ENCODE peak calls at places on chromosomes 2 and 18, in eight cellular contexts. One of them, this sample, is unnamed.

GRCh38 chr2:122077771-122078170 is 322.3 kb downstream of the TSN start:
- DNase-seq in A549: no peak
- DNase-seq in lower leg skin: no peak
- DNase-seq in upper lobe of left lung: no peak
- DNase-seq in IMR-90: no peak
- DNase-seq in transverse colon: no peak
- DNase-seq in sigmoid colon: no peak
- DNase-seq in NB4: no peak
- DNase-seq in this sample: no peak

GRCh38 chr2:207258191-207258991 is 92.6 kb upstream of the KLF7 start:
- DNase-seq in A549: peak; percentile 97
- DNase-seq in lower leg skin: no peak
- DNase-seq in upper lobe of left lung: no peak
- DNase-seq in IMR-90: peak; percentile 100
- DNase-seq in transverse colon: peak; percentile 78
- DNase-seq in sigmoid colon: peak; percentile 95
- DNase-seq in NB4: peak; percentile 54
- DNase-seq in this sample: no peak

GRCh38 chr2:61679096-61679495 is 140.9 kb upstream of the XPO1 start:
- DNase-seq in A549: no peak
- DNase-seq in lower leg skin: no peak
- DNase-seq in upper lobe of left lung: no peak
- DNase-seq in IMR-90: no peak
- DNase-seq in transverse colon: no peak
- DNase-seq in sigmoid colon: no peak
- DNase-seq in NB4: no peak
- DNase-seq in this sample: no peak

GRCh38 chr2:57981369-57981768 is 65.2 kb upstream of the VRK2 start:
- DNase-seq in A549: peak; percentile 36
- DNase-seq in lower leg skin: no peak
- DNase-seq in upper lobe of left lung: no peak
- DNase-seq in IMR-90: peak; percentile 61
- DNase-seq in transverse colon: no peak
- DNase-seq in sigmoid colon: no peak
- DNase-seq in NB4: no peak
- DNase-seq in this sample: no peak

GRCh38 chr2:10028407-10028987 is 14.9 kb upstream of the KLF11 start:
- DNase-seq in A549: no peak
- DNase-seq in lower leg skin: no peak
- DNase-seq in upper lobe of left lung: no peak
- DNase-seq in IMR-90: no peak
- DNase-seq in transverse colon: no peak
- DNase-seq in sigmoid colon: peak; percentile 63
- DNase-seq in NB4: peak; percentile 75
- DNase-seq in this sample: no peak

GRCh38 chr2:241774419-241775222 is 2.0 kb upstream of the GAL3ST2 start:
- DNase-seq in A549: no peak
- DNase-seq in lower leg skin: peak; percentile 84
- DNase-seq in upper lobe of left lung: peak; percentile 84
- DNase-seq in IMR-90: peak; percentile 79
- DNase-seq in transverse colon: peak; percentile 79
- DNase-seq in sigmoid colon: peak; percentile 62
- DNase-seq in NB4: no peak
- DNase-seq in this sample: peak; percentile 74

GRCh38 chr2:227510620-227510958 is 38.6 kb downstream of the AGFG1 start:
- DNase-seq in A549: no peak
- DNase-seq in lower leg skin: no peak
- DNase-seq in upper lobe of left lung: no peak
- DNase-seq in IMR-90: no peak
- DNase-seq in transverse colon: no peak
- DNase-seq in sigmoid colon: no peak
- DNase-seq in NB4: no peak
- DNase-seq in this sample: no peak

GRCh38 chr2:13650586-13651180 is 933.9 kb downstream of the TRIB2 start:
- DNase-seq in A549: peak; percentile 6
- DNase-seq in lower leg skin: no peak
- DNase-seq in upper lobe of left lung: no peak
- DNase-seq in IMR-90: no peak
- DNase-seq in transverse colon: no peak
- DNase-seq in sigmoid colon: no peak
- DNase-seq in NB4: peak; percentile 42
- DNase-seq in this sample: no peak

GRCh38 chr2:71100195-71100964 is 29.6 kb downstream of the MCEE start:
- DNase-seq in A549: peak; percentile 74
- DNase-seq in lower leg skin: peak; percentile 89
- DNase-seq in upper lobe of left lung: no peak
- DNase-seq in IMR-90: peak; percentile 70
- DNase-seq in transverse colon: peak; percentile 68
- DNase-seq in sigmoid colon: no peak
- DNase-seq in NB4: peak; percentile 73
- DNase-seq in this sample: no peak

DNA sequence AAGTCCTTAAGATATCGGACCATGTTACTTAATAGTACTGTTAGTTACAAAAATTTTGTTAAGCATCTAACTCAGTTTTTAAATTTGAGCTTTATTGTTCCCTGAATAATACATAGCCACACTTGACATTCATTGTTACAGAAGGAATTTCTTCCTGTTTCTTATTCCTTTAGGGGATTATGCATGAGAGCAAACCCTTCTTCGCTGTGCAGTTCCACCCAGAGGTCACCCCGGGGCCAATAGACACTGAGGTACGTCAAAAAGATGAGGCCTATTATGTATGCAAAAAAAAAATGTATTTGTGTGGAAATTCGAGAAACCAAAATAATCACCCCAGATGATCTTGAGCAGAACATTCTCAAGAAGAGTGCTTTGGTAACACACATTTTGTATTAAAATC is 36.3 kb downstream of the CPS1 start:
- DNase-seq in A549: no peak
- DNase-seq in lower leg skin: no peak
- DNase-seq in upper lobe of left lung: no peak
- DNase-seq in IMR-90: no peak
- DNase-seq in transverse colon: no peak
- DNase-seq in sigmoid colon: no peak
- DNase-seq in NB4: no peak
- DNase-seq in this sample: no peak
- TF ChIP-seq POLR2A in A549: no peak
- TF ChIP-seq POLR2A in lower leg skin: no peak
- TF ChIP-seq POLR2A in upper lobe of left lung: no peak
- TF ChIP-seq POLR2A in IMR-90: no peak
- TF ChIP-seq POLR2A in transverse colon: no peak
- TF ChIP-seq POLR2A in sigmoid colon: no peak
- TF ChIP-seq POLR2A in NB4: no peak
- TF ChIP-seq POLR2A in this sample: no peak

GRCh38 chr2:170711774-170712652 is 3.1 kb upstream of the SP5 start:
- DNase-seq in A549: no peak
- DNase-seq in lower leg skin: peak; percentile 82
- DNase-seq in upper lobe of left lung: peak; percentile 73
- DNase-seq in IMR-90: no peak
- DNase-seq in transverse colon: no peak
- DNase-seq in sigmoid colon: no peak
- DNase-seq in NB4: peak; percentile 14
- DNase-seq in this sample: no peak

GRCh38 chr2:170714156-170715061 is 728 bp upstream of the SP5 start:
- DNase-seq in A549: peak; percentile 6
- DNase-seq in lower leg skin: peak; percentile 87
- DNase-seq in upper lobe of left lung: peak; percentile 91
- DNase-seq in IMR-90: no peak
- DNase-seq in transverse colon: peak; percentile 49
- DNase-seq in sigmoid colon: peak; percentile 81
- DNase-seq in NB4: peak; percentile 35
- DNase-seq in this sample: no peak

GRCh38 chr2:170712653-170713279 is 2.4 kb upstream of the SP5 start:
- DNase-seq in A549: no peak
- DNase-seq in lower leg skin: no peak
- DNase-seq in upper lobe of left lung: peak; percentile 32
- DNase-seq in IMR-90: no peak
- DNase-seq in transverse colon: no peak
- DNase-seq in sigmoid colon: no peak
- DNase-seq in NB4: no peak
- DNase-seq in this sample: no peak

GRCh38 chr2:170715062-170715931 is at the start of gene SP5:
- DNase-seq in A549: peak; percentile 57
- DNase-seq in lower leg skin: peak; percentile 92
- DNase-seq in upper lobe of left lung: peak; percentile 91
- DNase-seq in IMR-90: peak; percentile 29
- DNase-seq in transverse colon: peak; percentile 44
- DNase-seq in sigmoid colon: peak; percentile 85
- DNase-seq in NB4: peak; percentile 70
- DNase-seq in this sample: no peak

DNA sequence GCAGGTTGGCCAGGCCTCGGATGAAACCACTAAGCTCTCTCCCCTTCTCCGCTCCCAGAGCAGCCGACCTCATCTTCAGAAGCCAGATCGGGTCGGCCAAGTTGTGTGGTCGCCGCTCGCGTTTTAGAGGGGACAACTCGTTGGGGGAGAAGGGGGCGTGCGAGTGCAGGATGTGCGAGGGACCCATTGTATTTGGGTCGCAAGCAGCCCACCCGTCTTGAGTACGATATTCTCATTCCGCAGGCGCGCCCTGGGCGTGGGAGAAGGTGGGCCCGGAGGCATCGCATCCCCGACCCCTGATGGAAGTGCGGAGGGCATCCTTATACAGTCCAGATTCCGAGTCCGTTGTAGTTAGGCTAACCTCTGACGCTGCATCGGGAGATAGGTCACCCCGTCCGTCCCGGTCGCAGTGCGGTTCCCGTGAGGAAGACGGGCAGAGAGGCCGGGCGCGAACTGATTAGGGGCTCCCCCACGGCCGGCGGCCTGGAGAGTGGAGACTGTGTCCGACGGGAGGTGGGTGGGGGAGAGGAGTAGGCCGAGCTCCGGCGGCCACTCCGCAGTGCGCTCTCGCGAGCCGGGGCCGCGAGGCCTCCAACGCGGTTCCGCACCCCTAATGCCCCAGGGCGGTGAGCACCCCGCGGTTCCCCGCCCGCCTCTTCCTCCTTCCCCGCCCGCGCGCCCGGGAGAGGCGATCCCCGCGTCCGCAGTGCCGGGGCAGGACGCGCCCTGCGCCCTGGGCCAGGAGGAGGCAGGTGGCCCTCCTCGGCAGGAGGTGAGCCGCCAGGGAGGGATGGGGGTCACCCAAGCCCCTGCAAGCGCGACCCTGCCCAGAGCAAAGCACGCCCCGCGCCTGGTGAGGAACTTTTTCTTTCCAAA is 1.6 kb upstream of the SP5 start:
- DNase-seq in A549: no peak
- DNase-seq in lower leg skin: peak; percentile 85
- DNase-seq in upper lobe of left lung: peak; percentile 87
- DNase-seq in IMR-90: no peak
- DNase-seq in transverse colon: peak; percentile 11
- DNase-seq in sigmoid colon: no peak
- DNase-seq in NB4: peak; percentile 20
- DNase-seq in this sample: no peak
- H3K4me3 ChIP-seq in A549: no peak overlapping the region
- H3K4me3 ChIP-seq in lower leg skin: peak overlapping the region; percentile 49
- H3K4me3 ChIP-seq in upper lobe of left lung: peak overlapping the region; percentile 47
- H3K4me3 ChIP-seq in IMR-90: no peak overlapping the region
- H3K4me3 ChIP-seq in transverse colon: peak overlapping the region; percentile 62
- H3K4me3 ChIP-seq in sigmoid colon: peak overlapping the region; percentile 58
- H3K4me3 ChIP-seq in NB4: no peak overlapping the region
- H3K4me3 ChIP-seq in this sample: no peak overlapping the region

GRCh38 chr2:237601453-237602116 is 11.1 kb upstream of the RAB17 start:
- DNase-seq in A549: no peak
- DNase-seq in lower leg skin: no peak
- DNase-seq in upper lobe of left lung: no peak
- DNase-seq in IMR-90: no peak
- DNase-seq in transverse colon: no peak
- DNase-seq in sigmoid colon: no peak
- DNase-seq in NB4: no peak
- DNase-seq in this sample: no peak

GRCh38 chr2:237598468-237599208 is 8.1 kb upstream of the RAB17 start:
- DNase-seq in A549: no peak
- DNase-seq in lower leg skin: no peak
- DNase-seq in upper lobe of left lung: no peak
- DNase-seq in IMR-90: no peak
- DNase-seq in transverse colon: no peak
- DNase-seq in sigmoid colon: peak; percentile 36
- DNase-seq in NB4: no peak
- DNase-seq in this sample: no peak

GRCh38 chr2:237602409-237602808 is 11.9 kb upstream of the RAB17 start:
- DNase-seq in A549: no peak
- DNase-seq in lower leg skin: no peak
- DNase-seq in upper lobe of left lung: no peak
- DNase-seq in IMR-90: no peak
- DNase-seq in transverse colon: no peak
- DNase-seq in sigmoid colon: no peak
- DNase-seq in NB4: no peak
- DNase-seq in this sample: no peak

GRCh38 chr2:237599465-237600110 is 9.1 kb upstream of the RAB17 start:
- DNase-seq in A549: no peak
- DNase-seq in lower leg skin: no peak
- DNase-seq in upper lobe of left lung: no peak
- DNase-seq in IMR-90: no peak
- DNase-seq in transverse colon: no peak
- DNase-seq in sigmoid colon: no peak
- DNase-seq in NB4: no peak
- DNase-seq in this sample: no peak

GRCh38 chr2:237600205-237600846 is 9.8 kb upstream of the RAB17 start:
- DNase-seq in A549: no peak
- DNase-seq in lower leg skin: no peak
- DNase-seq in upper lobe of left lung: no peak
- DNase-seq in IMR-90: peak; percentile 71
- DNase-seq in transverse colon: no peak
- DNase-seq in sigmoid colon: peak; percentile 86
- DNase-seq in NB4: no peak
- DNase-seq in this sample: no peak
- TF ChIP-seq POLR2A in A549: no peak
- TF ChIP-seq POLR2A in lower leg skin: no peak
- TF ChIP-seq POLR2A in upper lobe of left lung: no peak
- TF ChIP-seq POLR2A in IMR-90: no peak
- TF ChIP-seq POLR2A in transverse colon: no peak
- TF ChIP-seq POLR2A in sigmoid colon: no peak
- TF ChIP-seq POLR2A in NB4: no peak
- TF ChIP-seq POLR2A in this sample: no peak

GRCh38 chr18:28771849-28772248 is 594.9 kb upstream of the CDH2 start:
- DNase-seq in A549: no peak
- DNase-seq in lower leg skin: no peak
- DNase-seq in upper lobe of left lung: no peak
- DNase-seq in IMR-90: peak; percentile 6
- DNase-seq in transverse colon: no peak
- DNase-seq in sigmoid colon: no peak
- DNase-seq in NB4: no peak
- DNase-seq in this sample: no peak
- H3K4me3 ChIP-seq in A549: no peak overlapping the region
- H3K4me3 ChIP-seq in lower leg skin: no peak overlapping the region
- H3K4me3 ChIP-seq in upper lobe of left lung: no peak overlapping the region
- H3K4me3 ChIP-seq in IMR-90: no peak overlapping the region
- H3K4me3 ChIP-seq in transverse colon: no peak overlapping the region
- H3K4me3 ChIP-seq in sigmoid colon: no peak overlapping the region
- H3K4me3 ChIP-seq in NB4: no peak overlapping the region
- H3K4me3 ChIP-seq in this sample: no peak overlapping the region

DNA sequence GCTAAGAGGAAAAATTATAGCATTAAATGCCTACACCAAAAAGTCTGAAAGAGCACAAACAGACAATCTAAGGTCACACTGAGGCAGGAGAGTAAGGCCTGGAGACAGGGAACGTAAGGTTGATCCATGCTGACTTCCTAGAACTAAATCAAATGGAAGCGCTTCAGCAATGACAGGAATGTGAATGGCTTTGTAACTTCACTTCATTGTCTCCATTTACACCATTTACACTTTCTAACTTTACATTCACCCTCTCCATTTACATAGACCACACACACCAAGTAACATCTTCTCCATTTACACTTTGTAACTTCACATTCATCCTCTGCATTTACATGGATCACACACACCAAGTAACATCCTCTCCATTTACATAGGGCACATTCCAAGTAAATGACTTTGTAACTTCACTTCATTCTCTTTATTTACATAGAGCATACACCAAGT is 103.1 kb upstream of the SPATS2L start:
- DNase-seq in A549: no peak
- DNase-seq in lower leg skin: no peak
- DNase-seq in upper lobe of left lung: no peak
- DNase-seq in IMR-90: peak; percentile 54
- DNase-seq in transverse colon: no peak
- DNase-seq in sigmoid colon: no peak
- DNase-seq in NB4: no peak
- DNase-seq in this sample: no peak
- TF ChIP-seq POLR2A in A549: no peak
- TF ChIP-seq POLR2A in lower leg skin: no peak
- TF ChIP-seq POLR2A in upper lobe of left lung: no peak
- TF ChIP-seq POLR2A in IMR-90: no peak
- TF ChIP-seq POLR2A in transverse colon: no peak
- TF ChIP-seq POLR2A in sigmoid colon: no peak
- TF ChIP-seq POLR2A in NB4: no peak
- TF ChIP-seq POLR2A in this sample: no peak